ENCODE peak calls at places on chromosomes 5 and 9, in six cellular contexts. E, S, Y, B, A and D are unnamed samples. For H3K4me1, the result is how much of the 10 kb centered on the place peaks cover.

GRCh38 chr9:93500571-93501298 is 47.4 kb upstream of the FAM120AOS start:
- DNase-seq in Y (no peak), B (no peak), S (no peak), A (no peak), E (no peak), D (no peak)

GRCh38 chr5:79971156-79971555 is 19.9 kb downstream of the MTX3 start:
- DNase-seq in B (no peak), E (no peak), A (no peak), Y (no peak), S (no peak), D (no peak)

GRCh38 chr5:80864706-80865435 is 95.3 kb upstream of the RASGRF2 start:
- DNase-seq in S (no peak), A (no peak), Y (no peak), E (no peak), B (no peak), D (no peak)

GRCh38 chr9:31253800-31254762 is 1130.4 kb upstream of the ACO1 start:
- DNase-seq in A (no peak), E (no peak), Y (no peak), B (no peak), S (no peak), D (no peak)

GRCh38 chr5:32261198-32261597 is 51.5 kb downstream of the MTMR12 start:
- DNase-seq in Y (no peak), B (no peak), E (no peak), A (peak), S (no peak), D (no peak)

GRCh38 chr5:139748505-139748826 is 47.1 kb upstream of the PSD2 start:
- DNase-seq in A (no peak), S (no peak), B (no peak), E (no peak), Y (no peak), D (no peak)

GRCh38 chr5:113147088-113147487 is 170.5 kb downstream of the DCP2 start:
- DNase-seq in B (no peak), S (no peak), A (no peak), E (no peak), Y (no peak), D (no peak)

GRCh38 chr9:86041331-86041741 is 58.0 kb downstream of the GOLM1 start:
- DNase-seq in A (no peak), B (no peak), Y (no peak), S (no peak), E (no peak), D (peak)

DNA sequence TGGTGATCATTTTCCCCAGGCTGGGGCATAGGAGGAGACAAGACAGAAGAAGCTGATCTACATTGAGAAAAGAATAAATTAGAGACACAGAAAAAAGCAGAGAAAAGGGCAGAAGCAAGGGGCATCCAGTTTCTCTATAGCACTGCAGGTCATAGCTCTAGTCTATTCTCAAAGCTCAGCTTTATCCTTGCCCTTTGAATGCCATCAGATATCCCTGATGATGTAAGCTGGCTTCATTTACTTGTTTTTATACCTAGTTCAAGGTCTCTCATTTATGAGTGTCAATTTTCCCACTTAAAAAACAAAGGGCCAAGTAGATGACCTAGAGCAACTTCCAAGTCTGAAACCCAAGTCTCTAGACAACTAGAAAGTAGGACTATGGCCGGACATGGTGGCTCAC is 32.7 kb downstream of the FBXO10 start:
- DNase-seq in A (no peak), S (no peak), Y (no peak), E (no peak), B (no peak), D (no peak)
- H3K4me1 ChIP-seq in A (under half), S (under half), Y (under half), E (under half), B (under half), D (under half)

DNA sequence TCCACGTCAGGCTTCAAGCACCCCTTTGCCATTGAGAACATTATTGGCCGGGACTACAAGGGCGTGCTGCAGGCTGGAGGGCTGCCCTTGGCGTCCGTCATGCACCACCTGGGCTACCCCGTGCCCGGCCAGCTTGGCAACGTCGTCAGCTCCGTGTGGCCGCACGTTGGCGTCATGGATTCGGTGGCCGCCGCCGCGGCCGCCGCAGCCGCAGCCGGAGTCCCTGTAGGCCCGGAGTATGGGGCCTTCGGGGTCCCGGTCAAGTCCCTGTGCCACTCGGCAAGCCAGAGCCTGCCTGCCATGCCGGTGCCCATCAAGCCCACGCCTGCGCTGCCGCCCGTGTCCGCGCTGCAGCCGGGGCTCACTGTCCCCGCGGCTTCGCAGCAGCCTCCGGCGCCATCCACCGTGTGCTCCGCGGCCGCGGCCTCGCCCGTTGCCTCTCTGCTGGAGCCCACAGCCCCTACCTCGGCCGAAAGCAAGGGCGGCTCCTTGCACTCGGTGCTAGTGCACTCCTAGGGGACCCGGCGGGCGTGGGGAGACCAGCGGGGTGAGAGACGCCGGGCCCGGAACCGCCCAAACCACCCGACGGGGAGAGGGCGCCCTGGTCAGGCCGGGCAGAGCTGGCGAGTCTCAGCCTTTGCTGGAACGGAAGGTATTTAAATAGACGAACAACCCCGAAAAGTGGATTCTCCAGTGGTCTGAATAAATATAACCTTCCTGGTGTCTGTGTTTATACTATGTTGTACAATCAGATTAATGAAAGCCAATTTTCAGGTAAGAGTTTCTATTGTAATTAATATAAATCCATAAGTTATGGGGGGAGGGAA is 1.2 kb downstream of the FOXB2 start:
- DNase-seq in B (peak), A (no peak), Y (no peak), E (no peak), S (no peak), D (no peak)
- H3K4me3 ChIP-seq in B (no peak), A (no peak), Y (no peak), E (no peak), S (no peak), D (no peak)

GRCh38 chr5:143434261-143435206 is 31.0 kb upstream of the NR3C1 start:
- DNase-seq in E (no peak), Y (no peak), B (peak), S (peak), A (peak), D (no peak)
- H3K4me1 ChIP-seq in E (under half), Y (under half), B (under half), S (under half), A (half or more), D (under half)

GRCh38 chr9:136119259-136120118 is 814 bp upstream of the TMEM250 start:
- DNase-seq in S (no peak), Y (peak), E (peak), A (peak), B (peak), D (peak)
- H3K4me3 ChIP-seq in S (peak), Y (peak), E (peak), A (peak), B (peak), D (peak)